ENCODE peak calls at places on chromosome 16, in ten cellular contexts. M, D, V, W, O, I, X, J, S and G are unnamed samples.

GRCh38 chr16:88699180-88699579 is 7.0 kb downstream of the RNF166 start:
- DNase-seq in M (no peak), D (no peak), V (no peak), W (no peak), O (no peak), I (no peak), X (no peak), J (no peak), S (no peak), G (no peak)

GRCh38 chr16:57741660-57742191 is 6.2 kb downstream of the KATNB1 start:
- DNase-seq in M (no peak), D (no peak), V (no peak), W (no peak), O (no peak), I (no peak), X (no peak), J (no peak), S (no peak), G (no peak)

GRCh38 chr16:54118846-54119245 is 167.7 kb downstream of the IRX3 start:
- DNase-seq in M (no peak), D (no peak), V (no peak), W (no peak), O (no peak), I (peak), X (no peak), J (no peak), S (no peak), G (no peak)

GRCh38 chr16:86751081-86752030 is 173.0 kb downstream of the FOXL1 start:
- DNase-seq in M (no peak), D (no peak), V (no peak), W (no peak), O (no peak), I (peak), X (no peak), J (no peak), S (no peak), G (no peak)

GRCh38 chr16:88807626-88808453 is 3.9 kb downstream of the APRT start:
- DNase-seq in M (no peak), D (no peak), V (no peak), W (no peak), O (no peak), I (no peak), X (no peak), J (no peak), S (no peak), G (no peak)

GRCh38 chr16:84726670-84727467 is 27.1 kb downstream of the USP10 start:
- DNase-seq in M (no peak), D (no peak), V (no peak), W (no peak), O (peak), I (no peak), X (no peak), J (peak), S (no peak), G (peak)

GRCh38 chr16:75087040-75087979 is 29.3 kb downstream of the LDHD start:
- DNase-seq in M (no peak), D (peak), V (no peak), W (no peak), O (no peak), I (peak), X (no peak), J (peak), S (no peak), G (no peak)

GRCh38 chr16:6193718-6194117 is 1096.1 kb upstream of the EEF2KMT start:
- DNase-seq in M (no peak), D (no peak), V (no peak), W (no peak), O (peak), I (no peak), X (no peak), J (no peak), S (no peak), G (no peak)

GRCh38 chr16:58409316-58409973 is 17.2 kb downstream of the GINS3 start:
- DNase-seq in M (no peak), D (no peak), V (no peak), W (no peak), O (no peak), I (peak), X (no peak), J (peak), S (no peak), G (no peak)

GRCh38 chr16:23679274-23679985 is 741 bp downstream of the PLK1 start:
- DNase-seq in M (no peak), D (peak), V (no peak), W (no peak), O (peak), I (peak), X (no peak), J (no peak), S (no peak), G (no peak)